ENCODE peak calls at places on chromosome 17, in five cellular contexts. D, T, S, G and R are unnamed samples.

GRCh38 chr17:46162871-46163270 is 30.4 kb downstream of the KANSL1 start:
- DNase-seq in D (no peak), T (no peak), S (no peak), G (no peak), R (no peak)

GRCh38 chr17:5922476-5922875 is 147.7 kb upstream of the WSCD1 start:
- DNase-seq in D (no peak), T (no peak), S (no peak), G (no peak), R (no peak)

GRCh38 chr17:67150826-67151225 is 94.2 kb downstream of the HELZ start:
- DNase-seq in D (no peak), T (no peak), S (no peak), G (no peak), R (peak; percentile 53)

GRCh38 chr17:76635659-76636360 is 7.7 kb downstream of the ST6GALNAC1 start:
- DNase-seq in D (no peak), T (no peak), S (peak; percentile 80), G (no peak), R (peak; percentile 25)

GRCh38 chr17:66834919-66835454 is at the start of gene CACNG5:
- DNase-seq in D (no peak), T (peak; percentile 45), S (no peak), G (no peak), R (no peak)

GRCh38 chr17:19978206-19978802 is 676 bp upstream of the AKAP10 start:
- DNase-seq in D (no peak), T (no peak), S (no peak), G (peak; percentile 34), R (no peak)

GRCh38 chr17:78944026-78944425 is 18.8 kb upstream of the TIMP2 start:
- DNase-seq in D (no peak), T (no peak), S (no peak), G (no peak), R (no peak)

GRCh38 chr17:63451150-63451549 is 5.0 kb upstream of the CYB561 start:
- DNase-seq in D (no peak), T (no peak), S (no peak), G (no peak), R (no peak)

GRCh38 chr17:80948091-80948960 is 43.3 kb upstream of the CHMP6 start:
- DNase-seq in D (no peak), T (no peak), S (no peak), G (no peak), R (no peak)

GRCh38 chr17:63369233-63369632 is 76.9 kb downstream of the CYB561 start:
- DNase-seq in D (no peak), T (no peak), S (peak; percentile 88), G (no peak), R (no peak)

GRCh38 chr17:40070644-40070894 is 7.8 kb downstream of the THRA start:
- DNase-seq in D (no peak), T (no peak), S (no peak), G (no peak), R (no peak)
- H3K9ac ChIP-seq in D (peak overlapping the region; percentile 46), T (no peak overlapping the region), S (no peak overlapping the region), G (no peak overlapping the region), R (no peak overlapping the region)

GRCh38 chr17:73953206-73954033 is 250.1 kb upstream of the RPL38 start:
- DNase-seq in D (no peak), T (no peak), S (no peak), G (no peak), R (no peak)

GRCh38 chr17:73949903-73950302 is 253.6 kb upstream of the RPL38 start:
- DNase-seq in D (no peak), T (no peak), S (no peak), G (no peak), R (no peak)

GRCh38 chr17:73952498-73953205 is 250.8 kb upstream of the RPL38 start:
- DNase-seq in D (no peak), T (peak; percentile 81), S (peak; percentile 13), G (no peak), R (no peak)

GRCh38 chr17:73950515-73950914 is 253.0 kb upstream of the RPL38 start:
- DNase-seq in D (no peak), T (no peak), S (no peak), G (no peak), R (no peak)

DNA sequence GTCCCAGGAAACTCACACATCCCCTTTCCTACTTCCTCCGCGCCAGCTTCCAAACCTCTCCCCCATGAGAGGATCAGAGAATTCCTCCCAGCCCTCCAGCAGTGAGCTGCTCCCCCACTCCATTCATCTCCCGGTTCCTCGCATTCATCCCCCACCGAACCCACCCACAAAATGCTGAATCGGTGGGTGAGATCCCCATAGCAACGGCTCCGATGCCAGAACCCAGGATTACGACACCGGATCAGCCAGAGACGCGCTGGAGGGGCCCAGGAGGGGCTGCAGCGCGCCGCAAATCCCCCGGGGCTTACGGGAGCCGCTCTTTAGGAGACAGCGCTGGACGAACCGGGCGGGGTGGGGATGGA is 251.4 kb upstream of the RPL38 start:
- DNase-seq in D (no peak), T (peak; percentile 85), S (no peak), G (no peak), R (no peak)
- TF ChIP-seq EZH2 in D (no peak), T (no peak), S (no peak), G (no peak), R (no peak)

GRCh38 chr17:56725144-56725543 is 108.6 kb downstream of the C17orf67 start:
- DNase-seq in D (no peak), T (no peak), S (no peak), G (no peak), R (no peak)
- TF ChIP-seq EZH2phosphoT487 in D (no peak), T (no peak), S (no peak), G (no peak), R (no peak)

GRCh38 chr17:60145006-60145935 is 4.5 kb upstream of the CA4 start:
- DNase-seq in D (no peak), T (peak; percentile 91), S (peak; percentile 35), G (no peak), R (peak; percentile 28)

GRCh38 chr17:60146206-60146605 is 3.6 kb upstream of the CA4 start:
- DNase-seq in D (no peak), T (no peak), S (no peak), G (no peak), R (no peak)

GRCh38 chr17:60139438-60140285 is 10.1 kb upstream of the CA4 start:
- DNase-seq in D (peak; percentile 12), T (peak; percentile 92), S (peak; percentile 85), G (peak; percentile 49), R (peak; percentile 31)

GRCh38 chr17:60141111-60142018 is 8.4 kb upstream of the CA4 start:
- DNase-seq in D (no peak), T (peak; percentile 70), S (peak; percentile 30), G (no peak), R (no peak)

DNA sequence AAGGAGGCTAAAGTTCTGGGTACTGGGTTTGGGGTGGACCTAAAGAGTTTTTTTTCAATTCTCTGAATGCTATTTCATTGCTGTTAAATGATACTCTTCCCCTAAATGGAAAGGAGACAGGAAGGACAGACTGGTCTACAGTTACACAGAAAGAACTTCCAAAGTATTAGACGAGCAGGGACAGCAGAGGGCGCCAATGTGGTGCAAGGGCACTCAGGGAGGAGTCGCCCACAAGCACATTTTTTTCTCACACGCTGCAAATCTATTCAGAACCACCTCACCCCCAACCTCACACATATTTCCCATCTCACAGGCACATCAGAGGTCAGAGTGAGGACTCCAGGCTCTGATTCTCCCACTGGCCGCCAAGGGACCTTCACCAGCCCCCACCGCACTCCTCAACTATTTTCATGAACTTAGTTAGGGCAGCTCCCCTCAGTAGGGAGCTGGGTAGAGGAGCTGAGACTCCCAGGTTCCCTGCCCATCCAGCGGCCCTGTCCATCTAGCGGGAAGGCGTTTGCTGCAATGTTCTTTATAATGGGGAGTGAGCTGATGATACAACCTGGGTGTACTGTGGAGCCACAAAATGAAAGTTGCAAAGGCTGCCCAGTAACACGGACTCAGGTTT is 6.8 kb upstream of the CA4 start:
- DNase-seq in D (peak; percentile 82), T (peak; percentile 94), S (peak; percentile 93), G (peak; percentile 82), R (peak; percentile 96)
- H3K9ac ChIP-seq in D (peak overlapping the region; percentile 39), T (no peak overlapping the region), S (peak overlapping the region; percentile 60), G (no peak overlapping the region), R (no peak overlapping the region)

DNA sequence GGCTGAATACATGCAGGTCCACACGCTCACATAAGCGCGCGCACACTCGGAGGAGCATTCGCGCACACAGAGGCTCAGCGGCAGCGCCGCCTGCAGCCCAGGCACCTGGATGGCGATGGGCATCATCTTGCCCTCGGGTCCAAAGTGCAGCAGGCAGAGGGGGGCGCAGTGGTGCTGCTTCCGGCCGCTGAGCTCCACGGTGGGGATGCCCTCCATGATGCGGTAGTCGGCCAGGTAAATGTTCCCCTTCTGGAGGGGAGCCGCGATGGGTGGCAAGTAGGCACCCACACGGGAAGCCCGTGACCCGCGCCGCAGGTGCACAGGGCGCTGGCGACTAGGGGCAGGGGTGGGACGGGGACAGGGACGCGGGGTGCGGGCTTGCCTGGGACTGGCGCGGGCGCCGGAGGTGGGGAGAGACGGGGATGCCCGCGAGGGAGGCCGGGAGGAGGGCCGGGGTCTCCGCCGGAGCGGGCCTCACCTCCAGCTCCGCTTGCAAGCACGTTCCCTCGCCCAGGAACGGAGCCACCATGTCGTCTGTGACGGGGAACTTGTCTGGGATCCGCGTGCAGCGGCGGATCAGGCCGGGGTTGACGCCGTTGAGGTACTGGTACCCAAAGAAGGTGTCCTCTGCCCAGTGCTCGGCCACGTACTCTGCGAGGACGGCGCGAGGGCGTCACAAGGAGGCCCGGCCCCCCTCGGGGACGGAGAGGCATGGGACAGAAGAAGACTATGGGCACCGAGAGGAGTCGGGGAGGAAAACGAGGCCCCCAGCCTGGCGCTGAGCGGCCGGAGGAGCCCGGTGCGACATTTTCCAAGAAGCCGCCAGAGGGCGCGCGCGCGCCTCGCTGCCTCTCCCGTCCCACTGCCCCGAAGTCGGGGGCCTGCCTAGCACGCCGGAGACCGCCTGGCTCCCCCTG is 8.0 kb downstream of the ALOX12B start:
- DNase-seq in D (peak; percentile 72), T (peak; percentile 87), S (peak; percentile 68), G (peak; percentile 70), R (peak; percentile 69)
- TF ChIP-seq EZH2 in D (no peak), T (peak; percentile 58), S (no peak), G (no peak), R (no peak)